ENCODE peak calls at places on chromosomes 12 and 14, in seven cellular contexts. K is T-helper 1 cell, B is NCI-H1436, Q is fibroblast of the aortic adventitia, A is DMS79, X is fibroblast of pulmonary artery, J is RWPE1. Y is an unnamed sample.

GRCh38 chr12:19236656-19237055 is 107.1 kb downstream of the PLEKHA5 start:
- DNase-seq in A (no peak), Q (peak; percentile 67), B (no peak), J (no peak), K (no peak), X (peak; percentile 65), Y (no peak)

GRCh38 chr12:7092229-7092985 is at the start of gene C1R:
- DNase-seq in K (peak; percentile 51), Q (peak; percentile 97), A (peak; percentile 46), B (peak; percentile 35), J (peak; percentile 56), X (peak; percentile 95), Y (no peak)

GRCh38 chr14:59253527-59253926 is 65.1 kb downstream of the DAAM1 start:
- DNase-seq in J (no peak), B (no peak), Q (no peak), X (no peak), K (no peak), A (no peak), Y (no peak)

GRCh38 chr14:60163741-60164140 is 1.5 kb downstream of the DHRS7 start:
- DNase-seq in B (no peak), Q (no peak), A (no peak), X (no peak), J (no peak), K (no peak), Y (no peak)

GRCh38 chr14:30193056-30193455 is 265.4 kb upstream of the PRKD1 start:
- DNase-seq in A (no peak), X (peak; percentile 3), B (no peak), J (no peak), K (no peak), Q (no peak), Y (no peak)

GRCh38 chr14:61860294-61860918 is 98.2 kb downstream of the SNAPC1 start:
- DNase-seq in X (peak; percentile 51), J (peak; percentile 65), B (peak; percentile 17), Q (peak; percentile 43), A (no peak), K (peak; percentile 42), Y (no peak)

GRCh38 chr12:54082402-54082892 is 28.8 kb downstream of the HOXC4 start:
- DNase-seq in B (peak; percentile 12), X (no peak), Q (no peak), K (peak; percentile 39), J (no peak), A (no peak), Y (no peak)

GRCh38 chr12:2413999-2414792 is 361.4 kb downstream of the CACNA1C start:
- DNase-seq in Q (no peak), A (no peak), B (no peak), K (no peak), X (no peak), J (no peak), Y (no peak)

GRCh38 chr12:53659609-53660008 is 16.3 kb downstream of the ATP5MC2 start:
- DNase-seq in K (no peak), Q (peak; percentile 72), B (no peak), J (no peak), X (peak; percentile 53), A (no peak), Y (no peak)

GRCh38 chr12:52142431-52142830 is 49.4 kb downstream of the KRT80 start:
- DNase-seq in X (no peak), Q (no peak), B (no peak), A (no peak), K (no peak), J (no peak), Y (no peak)

GRCh38 chr14:103561381-103562134 is 899 bp downstream of the BAG5 start:
- DNase-seq in J (peak; percentile 67), Q (peak; percentile 56), B (no peak), K (peak; percentile 54), X (peak; percentile 73), A (no peak), Y (peak; percentile 14)

GRCh38 chr12:100652488-100652887 is 79.0 kb downstream of the GAS2L3 start:
- DNase-seq in Q (no peak), J (no peak), K (no peak), B (no peak), A (no peak), X (no peak), Y (no peak)

GRCh38 chr12:116143883-116144266 is 133.6 kb downstream of the MED13L start:
- DNase-seq in X (peak; percentile 59), A (no peak), K (no peak), J (no peak), B (no peak), Q (peak; percentile 65), Y (no peak)

GRCh38 chr14:88856786-88857366 is 32.4 kb downstream of the TTC8 start:
- DNase-seq in A (no peak), B (no peak), X (no peak), Q (no peak), K (no peak), J (no peak), Y (no peak)

GRCh38 chr14:39203659-39204606 is 28.9 kb downstream of the PNN start:
- DNase-seq in J (peak; percentile 27), A (no peak), B (no peak), X (no peak), Q (no peak), K (no peak), Y (no peak)

GRCh38 chr14:99682809-99683618 is 1.1 kb upstream of the CYP46A1 start:
- DNase-seq in A (peak; percentile 63), K (peak; percentile 79), B (peak; percentile 60), Q (peak; percentile 61), J (peak; percentile 79), X (peak; percentile 65), Y (peak; percentile 39)

GRCh38 chr12:46483572-46484395 is 111.2 kb upstream of the SLC38A2 start:
- DNase-seq in J (no peak), X (peak; percentile 73), Q (peak; percentile 81), K (no peak), A (no peak), B (no peak), Y (no peak)

GRCh38 chr14:31911160-31911559 is 165.9 kb upstream of the ARHGAP5 start:
- DNase-seq in A (no peak), X (no peak), Q (no peak), J (no peak), B (no peak), K (no peak), Y (no peak)

GRCh38 chr14:31268216-31268615 is 60.6 kb upstream of the HECTD1 start:
- DNase-seq in Q (no peak), B (no peak), A (peak; percentile 94), J (no peak), K (no peak), X (no peak), Y (no peak)

GRCh38 chr12:105843989-105844768 is 294.6 kb downstream of the NUAK1 start:
- DNase-seq in Q (no peak), J (no peak), X (no peak), A (no peak), K (no peak), B (no peak), Y (no peak)

GRCh38 chr12:110281549-110282342 is 699 bp downstream of the ATP2A2 start:
- DNase-seq in Q (peak; percentile 56), J (peak; percentile 42), K (peak; percentile 58), B (peak; percentile 50), X (peak; percentile 49), A (no peak), Y (peak; percentile 66)

GRCh38 chr14:106530423-106531107 is 1004.2 kb downstream of the TMEM121 start:
- DNase-seq in B (no peak), Q (no peak), J (no peak), K (peak; percentile 29), X (no peak), A (no peak), Y (no peak)